ENCODE peak calls at places on chromosomes 16 and 17, in seven cellular contexts. V, O, N, W, E, L and Z are unnamed samples.

GRCh38 chr16:68272501-68273209 is 8.3 kb downstream of the SLC7A6 start:
- DNase-seq in V (no peak), O (no peak), N (no peak), W (no peak), E (no peak), L (no peak), Z (no peak)

GRCh38 chr17:29124135-29124930 is 55.9 kb downstream of the MYO18A start:
- DNase-seq in V (peak; percentile 73), O (peak; percentile 75), N (peak; percentile 60), W (peak; percentile 83), E (peak; percentile 76), L (peak; percentile 74), Z (peak; percentile 56)

GRCh38 chr16:31200821-31201510 is 1.6 kb downstream of the PYCARD start:
- DNase-seq in V (no peak), O (no peak), N (no peak), W (peak; percentile 48), E (no peak), L (no peak), Z (peak; percentile 27)

GRCh38 chr17:40418428-40418706 is 671 bp upstream of the TOP2A start:
- DNase-seq in V (no peak), O (no peak), N (no peak), W (no peak), E (no peak), L (no peak), Z (no peak)

GRCh38 chr17:77741109-77741508 is 217.4 kb upstream of the TNRC6C start:
- DNase-seq in V (no peak), O (no peak), N (no peak), W (no peak), E (no peak), L (no peak), Z (no peak)

GRCh38 chr16:8675183-8676159 is 1.1 kb downstream of the ABAT start:
- DNase-seq in V (no peak), O (no peak), N (no peak), W (no peak), E (peak; percentile 23), L (no peak), Z (no peak)

GRCh38 chr17:47252209-47252608 is 1.4 kb upstream of the ITGB3 start:
- DNase-seq in V (no peak), O (no peak), N (no peak), W (no peak), E (no peak), L (peak; percentile 59), Z (no peak)

GRCh38 chr17:76265624-76266243 is 586 bp downstream of the UBALD2 start:
- DNase-seq in V (no peak), O (peak; percentile 29), N (peak; percentile 65), W (no peak), E (no peak), L (peak; percentile 80), Z (no peak)

GRCh38 chr17:31448467-31449077 is 57.1 kb downstream of the RAB11FIP4 start:
- DNase-seq in V (peak; percentile 20), O (no peak), N (no peak), W (peak; percentile 38), E (no peak), L (no peak), Z (no peak)

GRCh38 chr17:60901222-60901621 is 223.6 kb downstream of the BCAS3 start:
- DNase-seq in V (no peak), O (no peak), N (no peak), W (peak; percentile 31), E (no peak), L (no peak), Z (no peak)

GRCh38 chr17:45718791-45719190 is 65.3 kb upstream of the CRHR1 start:
- DNase-seq in V (no peak), O (no peak), N (no peak), W (no peak), E (no peak), L (no peak), Z (no peak)

GRCh38 chr17:1244606-1245012 is 25.6 kb upstream of the BHLHA9 start:
- DNase-seq in V (no peak), O (no peak), N (no peak), W (no peak), E (no peak), L (no peak), Z (no peak)

GRCh38 chr17:18099516-18099915 is 9.0 kb upstream of the MYO15A start:
- DNase-seq in V (no peak), O (no peak), N (no peak), W (no peak), E (no peak), L (no peak), Z (no peak)

GRCh38 chr17:57271821-57272220 is 15.5 kb downstream of the MSI2 start:
- DNase-seq in V (no peak), O (no peak), N (no peak), W (no peak), E (no peak), L (no peak), Z (no peak)

GRCh38 chr17:16652847-16653366 is 743 bp downstream of the ZNF624 start:
- DNase-seq in V (no peak), O (no peak), N (no peak), W (peak; percentile 4), E (no peak), L (no peak), Z (peak; percentile 33)

GRCh38 chr17:18129041-18129502 is 20.5 kb downstream of the MYO15A start:
- DNase-seq in V (peak; percentile 36), O (peak; percentile 14), N (no peak), W (peak; percentile 49), E (no peak), L (no peak), Z (no peak)

GRCh38 chr17:18256776-18257175 is 1.8 kb downstream of the FLII start:
- DNase-seq in V (no peak), O (no peak), N (no peak), W (no peak), E (no peak), L (no peak), Z (no peak)

GRCh38 chr17:79702071-79702470 is 28.7 kb upstream of the ENPP7 start:
- DNase-seq in V (no peak), O (no peak), N (peak; percentile 41), W (no peak), E (no peak), L (no peak), Z (no peak)

GRCh38 chr16:77833906-77834599 is 45.7 kb downstream of the VAT1L start:
- DNase-seq in V (peak; percentile 12), O (no peak), N (peak; percentile 48), W (peak; percentile 32), E (peak; percentile 60), L (no peak), Z (peak; percentile 29)

GRCh38 chr17:7440823-7441174 is 1.5 kb downstream of the FGF11 start:
- DNase-seq in V (no peak), O (no peak), N (peak; percentile 39), W (peak; percentile 41), E (peak; percentile 33), L (no peak), Z (no peak)

GRCh38 chr16:817001-817906 is 16.7 kb upstream of the GNG13 start:
- DNase-seq in V (no peak), O (no peak), N (no peak), W (no peak), E (no peak), L (no peak), Z (no peak)

GRCh38 chr16:74297296-74297665 is 667 bp downstream of the PSMD7 start:
- DNase-seq in V (no peak), O (peak; percentile 9), N (peak; percentile 16), W (peak; percentile 41), E (no peak), L (peak; percentile 11), Z (no peak)

GRCh38 chr16:6189216-6189615 is 1091.6 kb upstream of the EEF2KMT start:
- DNase-seq in V (no peak), O (no peak), N (no peak), W (no peak), E (no peak), L (no peak), Z (no peak)

GRCh38 chr16:54651851-54652770 is 278.6 kb upstream of the IRX5 start:
- DNase-seq in V (no peak), O (no peak), N (no peak), W (peak; percentile 10), E (no peak), L (no peak), Z (peak; percentile 85)

GRCh38 chr16:2148714-2149629 is 547 bp downstream of the RAB26 start:
- DNase-seq in V (no peak), O (no peak), N (no peak), W (peak; percentile 32), E (no peak), L (no peak), Z (no peak)

GRCh38 chr17:59753522-59754467 is 46.3 kb downstream of the VMP1 start:
- DNase-seq in V (peak; percentile 86), O (peak; percentile 88), N (no peak), W (peak; percentile 92), E (peak; percentile 85), L (peak; percentile 86), Z (peak; percentile 86)

GRCh38 chr16:46922239-46922638 is 38.1 kb downstream of the GPT2 start:
- DNase-seq in V (no peak), O (no peak), N (no peak), W (no peak), E (no peak), L (no peak), Z (no peak)